ENCODE peak calls at places on chromosomes 11 and 22, in four cellular contexts. One of them, this sample, is unnamed. For H3K9me3, the result is how much of the 10 kb centered on the place peaks cover.

GRCh38 chr11:111446404-111447152 is 65.6 kb downstream of the BTG4 start:
- DNase-seq in stomach: peak
- DNase-seq in thyroid gland: peak
- DNase-seq in IMR-90: peak
- DNase-seq in this sample: peak

GRCh38 chr22:39457546-39458442 is 982 bp downstream of the MGAT3 start:
- DNase-seq in thyroid gland: no peak
- DNase-seq in stomach: no peak
- DNase-seq in IMR-90: no peak
- DNase-seq in this sample: no peak

GRCh38 chr11:57237204-57237681 is at the start of gene APLNR:
- DNase-seq in thyroid gland: no peak
- DNase-seq in stomach: no peak
- DNase-seq in IMR-90: no peak
- DNase-seq in this sample: no peak

GRCh38 chr22:24429411-24430365 is 2.3 kb downstream of the ADORA2A start:
- DNase-seq in IMR-90: peak
- DNase-seq in stomach: peak
- DNase-seq in thyroid gland: peak
- DNase-seq in this sample: peak

GRCh38 chr11:15541079-15541478 is 426.4 kb downstream of the INSC start:
- DNase-seq in thyroid gland: no peak
- DNase-seq in stomach: no peak
- DNase-seq in IMR-90: no peak
- DNase-seq in this sample: no peak

GRCh38 chr11:57515332-57516060 is at the start of gene SLC43A1:
- DNase-seq in IMR-90: peak
- DNase-seq in stomach: peak
- DNase-seq in thyroid gland: peak
- DNase-seq in this sample: peak

GRCh38 chr11:57529012-57529411 is 1.5 kb downstream of the TIMM10 start:
- DNase-seq in IMR-90: no peak
- DNase-seq in thyroid gland: no peak
- DNase-seq in stomach: no peak
- DNase-seq in this sample: no peak

GRCh38 chr11:1939006-1939626 is 8.0 kb upstream of the MRPL23 start:
- DNase-seq in thyroid gland: no peak
- DNase-seq in IMR-90: no peak
- DNase-seq in stomach: no peak
- DNase-seq in this sample: peak

GRCh38 chr22:48845356-48845936 is 982.2 kb downstream of the BRD1 start:
- DNase-seq in IMR-90: no peak
- DNase-seq in thyroid gland: no peak
- DNase-seq in stomach: no peak
- DNase-seq in this sample: no peak

GRCh38 chr11:20161230-20161918 is 1.1 kb upstream of the DBX1 start:
- DNase-seq in IMR-90: no peak
- DNase-seq in thyroid gland: peak
- DNase-seq in stomach: no peak
- DNase-seq in this sample: no peak

GRCh38 chr11:65611028-65611757 is 2.8 kb downstream of the MAP3K11 start:
- DNase-seq in stomach: no peak
- DNase-seq in thyroid gland: peak
- DNase-seq in IMR-90: no peak
- DNase-seq in this sample: no peak

GRCh38 chr11:65615229-65615949 is at the start of gene PCNX3:
- DNase-seq in stomach: peak
- DNase-seq in IMR-90: peak
- DNase-seq in thyroid gland: peak
- DNase-seq in this sample: peak

GRCh38 chr11:65611758-65612603 is 2.0 kb downstream of the MAP3K11 start:
- DNase-seq in stomach: no peak
- DNase-seq in thyroid gland: no peak
- DNase-seq in IMR-90: peak
- DNase-seq in this sample: no peak

GRCh38 chr11:65612691-65613090 is 1.3 kb downstream of the MAP3K11 start:
- DNase-seq in IMR-90: no peak
- DNase-seq in stomach: no peak
- DNase-seq in thyroid gland: no peak
- DNase-seq in this sample: no peak

DNA sequence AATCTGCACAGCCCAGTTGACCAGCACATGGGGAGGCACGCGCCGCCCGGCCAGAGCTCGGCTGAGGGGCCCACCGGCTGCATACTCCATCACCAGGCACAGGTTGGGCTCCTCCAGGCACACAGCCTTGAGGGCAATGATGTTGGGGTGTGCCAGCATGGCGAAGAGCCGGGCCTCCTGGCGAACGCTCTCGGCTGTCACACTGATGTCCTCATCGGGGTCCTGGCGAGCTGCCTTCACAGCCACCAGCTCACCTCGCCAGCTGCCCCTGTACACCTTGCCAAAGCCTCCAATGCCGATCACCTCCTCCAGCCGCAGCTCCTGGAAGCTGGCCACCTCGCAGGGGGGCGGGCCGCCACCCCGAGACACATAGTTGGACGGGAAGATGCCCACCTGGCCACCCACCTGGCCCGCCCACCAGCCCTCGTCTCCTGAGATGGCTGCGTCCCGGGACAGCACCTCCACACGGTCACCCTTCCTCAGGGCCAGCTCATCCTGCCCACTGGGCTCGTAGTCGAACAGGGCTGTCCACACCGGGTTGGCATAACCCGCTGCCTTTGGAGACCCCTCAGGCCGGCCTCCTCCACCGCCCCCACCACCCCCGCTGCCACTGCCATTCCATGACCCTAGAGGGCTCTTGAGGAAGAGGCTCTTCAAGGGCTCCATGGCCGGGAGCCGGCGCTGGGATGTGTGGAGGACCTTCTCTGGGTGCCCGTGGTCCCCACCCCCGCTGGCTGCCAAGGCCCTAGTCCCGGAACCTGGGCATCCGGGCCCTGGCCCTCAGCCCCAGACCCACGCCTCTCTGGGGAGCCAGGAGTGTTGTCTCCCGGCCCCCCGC is 711 bp downstream of the MAP3K11 start:
- DNase-seq in IMR-90: no peak
- DNase-seq in thyroid gland: peak
- DNase-seq in stomach: peak
- DNase-seq in this sample: peak
- TF ChIP-seq POLR2A in IMR-90: no peak
- TF ChIP-seq POLR2A in thyroid gland: no peak
- TF ChIP-seq POLR2A in stomach: no peak
- TF ChIP-seq POLR2A in this sample: no peak

GRCh38 chr11:124068711-124069110 is 27.6 kb upstream of the OR10G7 start:
- DNase-seq in thyroid gland: no peak
- DNase-seq in IMR-90: no peak
- DNase-seq in stomach: no peak
- DNase-seq in this sample: no peak

GRCh38 chr11:124070906-124071621 is 29.9 kb upstream of the OR10G7 start:
- DNase-seq in IMR-90: peak
- DNase-seq in stomach: peak
- DNase-seq in thyroid gland: peak
- DNase-seq in this sample: peak

GRCh38 chr11:124069429-124070401 is 28.6 kb upstream of the OR10G7 start:
- DNase-seq in IMR-90: peak
- DNase-seq in thyroid gland: peak
- DNase-seq in stomach: no peak
- DNase-seq in this sample: peak

GRCh38 chr11:124072147-124072546 is 31.0 kb upstream of the OR10G7 start:
- DNase-seq in thyroid gland: no peak
- DNase-seq in IMR-90: no peak
- DNase-seq in stomach: no peak
- DNase-seq in this sample: no peak

DNA sequence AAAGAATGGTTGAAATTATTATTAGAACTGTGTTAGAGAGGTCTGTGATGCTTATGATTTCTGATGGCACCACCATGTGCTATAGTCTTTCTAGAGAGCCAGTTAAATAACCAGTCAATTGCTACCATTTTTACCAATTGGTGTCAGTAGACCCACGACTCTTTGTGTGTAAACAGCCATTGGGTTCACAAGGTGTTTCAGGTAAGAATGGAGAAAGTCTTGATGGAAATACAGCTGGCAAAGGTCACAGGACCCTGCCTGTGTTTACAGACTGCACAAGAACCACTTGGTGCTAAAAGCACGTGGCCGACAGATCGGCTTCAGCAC is 30.5 kb upstream of the OR10G7 start:
- DNase-seq in IMR-90: no peak
- DNase-seq in stomach: no peak
- DNase-seq in thyroid gland: no peak
- DNase-seq in this sample: no peak
- TF ChIP-seq CTCF in IMR-90: no peak
- TF ChIP-seq CTCF in stomach: no peak
- TF ChIP-seq CTCF in thyroid gland: no peak
- TF ChIP-seq CTCF in this sample: no peak

GRCh38 chr22:47408409-47408808 is 646.0 kb downstream of the TBC1D22A start:
- DNase-seq in stomach: no peak
- DNase-seq in IMR-90: no peak
- DNase-seq in thyroid gland: no peak
- DNase-seq in this sample: peak

GRCh38 chr22:47409501-47410275 is 647.2 kb downstream of the TBC1D22A start:
- DNase-seq in thyroid gland: no peak
- DNase-seq in stomach: no peak
- DNase-seq in IMR-90: no peak
- DNase-seq in this sample: no peak

GRCh38 chr22:47406896-47407295 is 644.4 kb downstream of the TBC1D22A start:
- DNase-seq in stomach: no peak
- DNase-seq in thyroid gland: no peak
- DNase-seq in IMR-90: no peak
- DNase-seq in this sample: no peak

GRCh38 chr22:47406180-47406723 is 643.8 kb downstream of the TBC1D22A start:
- DNase-seq in thyroid gland: no peak
- DNase-seq in IMR-90: no peak
- DNase-seq in stomach: no peak
- DNase-seq in this sample: no peak

GRCh38 chr22:47407626-47408025 is 645.2 kb downstream of the TBC1D22A start:
- DNase-seq in stomach: no peak
- DNase-seq in IMR-90: no peak
- DNase-seq in thyroid gland: no peak
- DNase-seq in this sample: no peak
- H3K9me3 ChIP-seq in stomach: under half
- H3K9me3 ChIP-seq in IMR-90: under half
- H3K9me3 ChIP-seq in thyroid gland: under half
- H3K9me3 ChIP-seq in this sample: under half

GRCh38 chr22:36239401-36240171 is at the start of gene APOL2:
- DNase-seq in stomach: peak
- DNase-seq in thyroid gland: peak
- DNase-seq in IMR-90: peak
- DNase-seq in this sample: peak
- TF ChIP-seq POLR2A in stomach: no peak
- TF ChIP-seq POLR2A in thyroid gland: no peak
- TF ChIP-seq POLR2A in IMR-90: peak
- TF ChIP-seq POLR2A in this sample: peak

GRCh38 chr11:12502950-12503579 is 125.7 kb downstream of the PARVA start:
- DNase-seq in stomach: no peak
- DNase-seq in IMR-90: peak
- DNase-seq in thyroid gland: no peak
- DNase-seq in this sample: no peak
- TF ChIP-seq CTCF in stomach: no peak
- TF ChIP-seq CTCF in IMR-90: no peak
- TF ChIP-seq CTCF in thyroid gland: no peak
- TF ChIP-seq CTCF in this sample: no peak

This sample was measured in adrenal gland.